ENCODE peak calls at places on chromosomes 16 and 17, in six cellular contexts. A is transverse colon; Q is AG10803; X is stimulated activated CD8-positive, alpha-beta memory T cell treated with anti-CD3 and anti-CD28 coated beads, Interleukin-12 subunit alpha, Interleukin-12 subunit beta, amount 100 ng/mL, for 4 hours; C is nucleus accumbens; W is naive thymus-derived CD8-positive, alpha-beta T cell. T is an unnamed sample.

GRCh38 chr17:42025191-42025579 is 5.3 kb downstream of the NKIRAS2 start:
- DNase-seq in A (no peak), X (no peak), Q (no peak), C (no peak), W (no peak), T (no peak)

GRCh38 chr17:28745777-28746473 is 2.1 kb downstream of the TRAF4 start:
- DNase-seq in X (no peak), Q (no peak), A (peak), C (no peak), W (no peak), T (no peak)

GRCh38 chr17:27919120-27919519 is 26.0 kb upstream of the LYRM9 start:
- DNase-seq in C (no peak), W (no peak), Q (peak), X (no peak), A (no peak), T (no peak)

GRCh38 chr16:17227278-17227677 is 243.5 kb downstream of the XYLT1 start:
- DNase-seq in W (no peak), Q (no peak), A (no peak), C (no peak), X (no peak), T (no peak)

GRCh38 chr17:48711128-48711527 is 11.2 kb downstream of the PRAC1 start:
- DNase-seq in A (no peak), W (no peak), X (no peak), C (no peak), Q (peak), T (peak)

GRCh38 chr16:68345351-68345810 is 34.6 kb downstream of the PRMT7 start:
- DNase-seq in X (no peak), W (no peak), A (no peak), C (no peak), Q (no peak), T (peak)

GRCh38 chr17:19376799-19377198 is 1.5 kb upstream of the MAPK7 start:
- DNase-seq in Q (no peak), W (no peak), A (no peak), X (no peak), C (no peak), T (no peak)

GRCh38 chr16:89104303-89104702 is 10.7 kb downstream of the ACSF3 start:
- DNase-seq in X (no peak), W (no peak), Q (no peak), A (no peak), C (no peak), T (no peak)

GRCh38 chr17:27355419-27355818 is 61.5 kb downstream of the WSB1 start:
- DNase-seq in X (no peak), C (no peak), Q (no peak), A (no peak), W (no peak), T (no peak)

GRCh38 chr16:2386990-2387389 is 42.3 kb upstream of the CCNF start:
- DNase-seq in A (no peak), X (no peak), Q (no peak), W (no peak), C (no peak), T (no peak)

T was measured in LHCN-M2.